ENCODE peak calls at places on chromosomes 13 and 19, in eight cellular contexts. U is neural progenitor cell, J is astrocyte of the cerebellum, P is right cardiac atrium, T is fibroblast of the aortic adventitia, V is psoas muscle, S is cardiac muscle cell, Y is GM23338. R is an unnamed sample.

GRCh38 chr13:114285166-114285808 is 3.9 kb downstream of the UPF3A start:
- DNase-seq in U (no peak), J (no peak), P (no peak), T (no peak), V (no peak), S (no peak), Y (no peak), R (peak; percentile 73)

GRCh38 chr19:30374791-30375650 is 2.8 kb downstream of the ZNF536 start:
- DNase-seq in U (peak; percentile 54), J (no peak), P (no peak), T (no peak), V (no peak), S (no peak), Y (peak; percentile 70), R (no peak)

GRCh38 chr13:59343993-59344780 is 819.5 kb downstream of the DIAPH3 start:
- DNase-seq in U (no peak), J (no peak), P (no peak), T (no peak), V (no peak), S (no peak), Y (no peak), R (no peak)

GRCh38 chr13:84590663-84591062 is 708.4 kb upstream of the SLITRK1 start:
- DNase-seq in U (no peak), J (no peak), P (no peak), T (no peak), V (no peak), S (no peak), Y (peak; percentile 32), R (no peak)

GRCh38 chr19:16066611-16067104 is 9.6 kb upstream of the TPM4 start:
- DNase-seq in U (no peak), J (no peak), P (peak; percentile 55), T (peak; percentile 74), V (no peak), S (peak; percentile 82), Y (no peak), R (no peak)

GRCh38 chr13:95099541-95099940 is 201.7 kb downstream of the ABCC4 start:
- DNase-seq in U (no peak), J (no peak), P (no peak), T (peak; percentile 37), V (no peak), S (peak; percentile 50), Y (no peak), R (no peak)

GRCh38 chr13:98451676-98452105 is 125.2 kb downstream of the STK24 start:
- DNase-seq in U (no peak), J (peak; percentile 85), P (peak; percentile 66), T (peak; percentile 87), V (peak; percentile 48), S (peak; percentile 22), Y (no peak), R (no peak)

GRCh38 chr13:112679381-112679780 is 10.5 kb upstream of the ATP11A start:
- DNase-seq in U (no peak), J (no peak), P (no peak), T (no peak), V (no peak), S (no peak), Y (no peak), R (no peak)

GRCh38 chr13:113792236-113792770 is 33.3 kb downstream of the TMEM255B start:
- DNase-seq in U (no peak), J (no peak), P (no peak), T (no peak), V (no peak), S (no peak), Y (no peak), R (no peak)

GRCh38 chr19:45305421-45305820 is 17.3 kb downstream of the CKM start:
- DNase-seq in U (no peak), J (no peak), P (no peak), T (peak; percentile 47), V (no peak), S (peak; percentile 48), Y (peak; percentile 69), R (no peak)

GRCh38 chr19:46296722-46297431 is at the start of gene HIF3A:
- DNase-seq in U (peak; percentile 98), J (no peak), P (peak; percentile 66), T (no peak), V (no peak), S (peak; percentile 85), Y (peak; percentile 99), R (no peak)

DNA sequence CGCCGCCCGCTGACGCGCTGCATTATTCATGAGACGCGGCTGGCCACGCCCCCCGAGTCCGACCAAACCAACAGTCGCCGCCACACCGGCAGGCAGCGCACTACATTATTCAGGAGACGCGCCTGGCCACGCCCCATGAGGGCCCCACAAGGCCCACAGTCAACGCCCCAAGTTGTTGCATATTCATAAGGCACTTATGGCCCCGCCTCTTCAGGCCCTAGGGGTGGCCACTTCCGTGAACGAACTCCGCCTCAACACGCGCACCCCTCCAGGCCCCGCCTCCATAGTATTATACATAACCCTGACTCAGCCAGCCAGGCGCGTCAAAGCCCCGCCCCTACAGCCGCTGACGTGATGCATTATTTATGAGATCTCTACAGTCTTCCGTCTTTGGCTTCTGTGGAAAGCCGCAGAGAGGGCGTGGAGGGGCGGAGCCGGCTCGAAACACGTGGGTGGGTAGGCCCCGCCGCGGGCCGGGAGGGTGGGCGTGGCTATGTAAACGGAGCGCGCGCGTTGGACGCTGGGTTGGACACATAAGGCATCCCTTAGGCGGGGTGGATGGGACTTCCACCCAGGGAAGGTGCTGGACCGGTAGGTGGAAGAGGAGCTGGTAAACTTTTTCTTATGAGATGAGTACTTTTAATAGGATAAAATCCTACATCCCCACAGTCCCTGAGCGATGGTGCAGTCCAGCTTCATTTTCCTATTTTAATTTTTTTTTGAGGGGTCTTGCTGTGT is 423 bp upstream of the ELL start:
- DNase-seq in U (peak; percentile 100), J (peak; percentile 100), P (peak; percentile 100), T (peak; percentile 100), V (peak; percentile 100), S (peak; percentile 100), Y (peak; percentile 100), R (peak; percentile 99)
- H3K4me3 ChIP-seq in U (peak overlapping the region; percentile 93), J (peak overlapping the region; percentile 95), P (peak overlapping the region; percentile 90), T (peak overlapping the region; percentile 94), V (peak overlapping the region; percentile 100), S (peak overlapping the region; percentile 95), Y (peak overlapping the region; percentile 87), R (peak overlapping the region; percentile 85)

GRCh38 chr19:47428177-47428894 is 9.0 kb upstream of the MEIS3 start:
- DNase-seq in U (peak; percentile 100), J (peak; percentile 79), P (peak; percentile 91), T (peak; percentile 97), V (peak; percentile 81), S (peak; percentile 100), Y (peak; percentile 100), R (peak; percentile 90)
- H3K4me3 ChIP-seq in U (peak overlapping the region; percentile 42), J (peak overlapping the region; percentile 3), P (no peak overlapping the region), T (peak overlapping the region; percentile 46), V (no peak overlapping the region), S (peak overlapping the region; percentile 14), Y (peak overlapping the region; percentile 50), R (peak overlapping the region; percentile 32)

GRCh38 chr19:1730157-1730556 is 23.1 kb upstream of the ONECUT3 start:
- DNase-seq in U (no peak), J (no peak), P (no peak), T (no peak), V (no peak), S (no peak), Y (no peak), R (no peak)

GRCh38 chr19:1729568-1729925 is 23.8 kb upstream of the ONECUT3 start:
- DNase-seq in U (no peak), J (no peak), P (no peak), T (no peak), V (no peak), S (no peak), Y (no peak), R (no peak)

GRCh38 chr19:1728816-1729567 is 24.3 kb upstream of the ONECUT3 start:
- DNase-seq in U (no peak), J (no peak), P (no peak), T (no peak), V (no peak), S (no peak), Y (no peak), R (no peak)

GRCh38 chr19:1720237-1720636 is 33.1 kb upstream of the ONECUT3 start:
- DNase-seq in U (no peak), J (no peak), P (no peak), T (no peak), V (no peak), S (no peak), Y (peak; percentile 36), R (no peak)

DNA sequence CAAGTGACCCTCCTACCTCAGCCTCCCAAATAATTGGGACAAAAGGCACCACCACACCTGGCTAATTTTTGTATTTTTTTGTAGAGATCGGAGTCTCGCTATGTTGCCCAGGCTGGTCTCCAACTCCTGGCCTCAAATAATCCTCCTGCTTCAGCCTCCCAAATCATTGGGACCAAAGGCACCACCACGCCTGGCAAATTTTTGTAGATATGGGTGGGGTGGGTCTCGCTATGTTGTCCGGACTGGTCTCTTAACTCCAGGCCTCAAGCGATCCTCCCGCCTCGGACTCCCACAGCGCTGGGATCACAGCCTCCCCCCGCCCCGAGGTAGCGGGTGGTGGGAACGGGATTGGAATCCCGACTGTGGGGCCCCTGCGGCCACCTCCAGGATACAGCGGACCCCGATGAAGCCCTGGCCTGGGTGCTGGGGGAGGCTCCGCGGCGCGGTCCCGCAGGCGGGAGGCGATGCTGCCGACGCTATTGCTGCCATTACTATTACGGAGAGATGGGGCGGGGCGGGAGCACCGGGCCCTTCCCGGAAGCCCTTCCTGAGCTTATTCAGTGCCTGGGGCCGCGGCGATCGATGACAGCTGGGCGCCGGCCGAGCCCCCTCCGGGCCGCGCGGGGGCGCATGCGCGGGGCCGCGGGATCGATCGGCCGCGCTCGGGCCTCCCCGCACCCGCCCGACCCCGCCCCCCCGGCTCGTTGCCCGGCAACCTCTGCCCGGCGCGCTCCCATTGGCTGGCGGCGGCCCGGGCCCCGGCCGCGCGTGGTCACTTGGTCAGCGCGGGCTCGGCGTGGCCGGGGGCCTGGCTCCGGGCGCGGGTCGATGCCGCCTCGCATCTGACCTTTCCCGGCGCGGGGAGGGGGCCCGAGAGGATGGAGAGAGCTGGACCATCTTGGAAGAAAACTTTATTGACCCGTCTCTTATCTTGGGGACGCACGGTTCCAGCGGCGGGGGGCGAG is 27.9 kb upstream of the ONECUT3 start:
- DNase-seq in U (peak; percentile 94), J (no peak), P (peak; percentile 60), T (peak; percentile 34), V (peak; percentile 50), S (peak; percentile 65), Y (peak; percentile 89), R (no peak)
- H3K4me3 ChIP-seq in U (peak overlapping the region; percentile 51), J (peak overlapping the region; percentile 48), P (peak overlapping the region; percentile 62), T (peak overlapping the region; percentile 68), V (peak overlapping the region; percentile 57), S (peak overlapping the region; percentile 63), Y (peak overlapping the region; percentile 71), R (peak overlapping the region; percentile 46)

GRCh38 chr19:39318690-39319089 is 2.0 kb downstream of the LRFN1 start:
- DNase-seq in U (no peak), J (no peak), P (no peak), T (no peak), V (no peak), S (no peak), Y (no peak), R (no peak)

GRCh38 chr19:39318071-39318470 is 2.6 kb downstream of the LRFN1 start:
- DNase-seq in U (no peak), J (no peak), P (no peak), T (no peak), V (no peak), S (no peak), Y (no peak), R (no peak)

GRCh38 chr19:39317476-39317875 is 3.2 kb downstream of the LRFN1 start:
- DNase-seq in U (no peak), J (no peak), P (no peak), T (no peak), V (no peak), S (no peak), Y (no peak), R (no peak)

GRCh38 chr19:39319892-39320168 is 833 bp downstream of the LRFN1 start:
- DNase-seq in U (no peak), J (no peak), P (no peak), T (no peak), V (no peak), S (no peak), Y (peak; percentile 16), R (no peak)

GRCh38 chr19:39319098-39319891 is 1.4 kb downstream of the LRFN1 start:
- DNase-seq in U (no peak), J (no peak), P (no peak), T (no peak), V (no peak), S (no peak), Y (no peak), R (no peak)
- H3K4me3 ChIP-seq in U (peak overlapping the region; percentile 82), J (peak overlapping the region; percentile 52), P (no peak overlapping the region), T (no peak overlapping the region), V (no peak overlapping the region), S (peak overlapping the region; percentile 99), Y (peak overlapping the region; percentile 83), R (peak overlapping the region; percentile 58)